ENCODE peak calls at places on chromosome 14, in nine cellular contexts. G is ELF-1; F is NCI-H2081; Q is CD4-positive, alpha-beta T cell; D is cerebellum; C is right lobe of liver; X is RCC 7860; J is WTC11; L is dorsolateral prefrontal cortex. B is an unnamed sample.

GRCh38 chr14:73471582-73472181 is 13.3 kb upstream of the NUMB start:
- DNase-seq in D (no peak), J (no peak), X (no peak), G (no peak), F (no peak), Q (no peak), L (no peak), C (no peak), B (no peak)

GRCh38 chr14:75493580-75494130 is 28.6 kb upstream of the BATF start:
- DNase-seq in F (no peak), G (no peak), L (no peak), X (no peak), C (no peak), J (no peak), D (no peak), Q (no peak), B (no peak)

GRCh38 chr14:73461478-73462077 is 3.2 kb upstream of the NUMB start:
- DNase-seq in G (no peak), C (no peak), F (peak), X (no peak), J (no peak), D (peak), L (no peak), Q (no peak), B (peak)

GRCh38 chr14:56185991-56186390 is 67.8 kb downstream of the PELI2 start:
- DNase-seq in D (no peak), G (no peak), X (no peak), J (no peak), C (no peak), L (no peak), Q (no peak), F (peak), B (no peak)

GRCh38 chr14:31926123-31926522 is 151.0 kb upstream of the ARHGAP5 start:
- DNase-seq in G (no peak), D (peak), J (no peak), L (no peak), X (peak), C (no peak), Q (no peak), F (peak), B (no peak)

GRCh38 chr14:35387209-35387608 is 17.3 kb downstream of the NFKBIA start:
- DNase-seq in C (no peak), J (no peak), L (no peak), D (no peak), Q (no peak), F (no peak), X (no peak), G (no peak), B (no peak)

GRCh38 chr14:59422069-59422881 is 42.9 kb downstream of the GPR135 start:
- DNase-seq in C (no peak), X (no peak), J (no peak), L (no peak), D (no peak), F (no peak), G (no peak), Q (no peak), B (no peak)

GRCh38 chr14:21071225-21072041 is 1.3 kb downstream of the ARHGEF40 start:
- DNase-seq in G (peak), X (peak), D (peak), C (peak), L (peak), F (peak), J (peak), Q (peak), B (peak)

GRCh38 chr14:77067632-77068514 is 30.2 kb upstream of the CIPC start:
- DNase-seq in Q (peak), D (peak), X (peak), L (peak), J (peak), F (peak), G (peak), C (peak), B (peak)

GRCh38 chr14:21098134-21098891 is at the start of gene ZNF219:
- DNase-seq in X (no peak), Q (peak), G (peak), D (peak), F (peak), J (peak), L (peak), C (no peak), B (peak)

GRCh38 chr14:75896341-75896740 is 85.5 kb downstream of the TGFB3 start:
- DNase-seq in L (no peak), C (no peak), G (no peak), Q (no peak), D (no peak), J (no peak), F (no peak), X (no peak), B (no peak)

GRCh38 chr14:85416771-85417170 is 113.2 kb upstream of the FLRT2 start:
- DNase-seq in X (peak), F (no peak), L (no peak), D (no peak), G (no peak), C (no peak), Q (no peak), J (no peak), B (no peak)

GRCh38 chr14:77375164-77375950 is 1.5 kb downstream of the TMED8 start:
- DNase-seq in L (no peak), Q (no peak), F (peak), C (no peak), X (no peak), D (no peak), J (no peak), G (no peak), B (no peak)